ENCODE peak calls at places on chromosomes 4 and X, in ten cellular contexts. One of them, this sample, is unnamed. For H3K4me1, the result is how much of the 10 kb centered on the place peaks cover.

GRCh38 chr4:111283066-111283677 is 660.3 kb upstream of the PITX2 start:
- ATAC-seq in HCT116: peak
- ATAC-seq in A549: no peak
- ATAC-seq in heart left ventricle: no peak
- ATAC-seq in K562: no peak
- ATAC-seq in HepG2: peak
- ATAC-seq in body of pancreas: no peak
- ATAC-seq in right lobe of liver: peak
- ATAC-seq in upper lobe of left lung: no peak
- ATAC-seq in IMR-90: peak
- ATAC-seq in this sample: no peak

GRCh38 chr4:109801895-109802319 is at the start of gene CFI:
- ATAC-seq in HCT116: no peak
- ATAC-seq in A549: no peak
- ATAC-seq in heart left ventricle: no peak
- ATAC-seq in K562: no peak
- ATAC-seq in HepG2: peak
- ATAC-seq in body of pancreas: peak
- ATAC-seq in right lobe of liver: peak
- ATAC-seq in upper lobe of left lung: no peak
- ATAC-seq in IMR-90: no peak
- ATAC-seq in this sample: no peak

GRCh38 chr4:105145059-105145912 is 1.4 kb upstream of the TET2 start:
- ATAC-seq in HCT116: no peak
- ATAC-seq in A549: no peak
- ATAC-seq in heart left ventricle: no peak
- ATAC-seq in K562: no peak
- ATAC-seq in HepG2: no peak
- ATAC-seq in body of pancreas: no peak
- ATAC-seq in right lobe of liver: no peak
- ATAC-seq in upper lobe of left lung: no peak
- ATAC-seq in IMR-90: no peak
- ATAC-seq in this sample: peak

GRCh38 chrX:149522914-149523313 is 17.8 kb upstream of the IDS start:
- ATAC-seq in HCT116: no peak
- ATAC-seq in A549: peak
- ATAC-seq in heart left ventricle: no peak
- ATAC-seq in K562: no peak
- ATAC-seq in HepG2: peak
- ATAC-seq in body of pancreas: peak
- ATAC-seq in right lobe of liver: peak
- ATAC-seq in upper lobe of left lung: no peak
- ATAC-seq in IMR-90: no peak
- ATAC-seq in this sample: no peak

GRCh38 chr4:6627832-6628231 is 12.7 kb upstream of the MRFAP1 start:
- ATAC-seq in HCT116: no peak
- ATAC-seq in A549: no peak
- ATAC-seq in heart left ventricle: no peak
- ATAC-seq in K562: no peak
- ATAC-seq in HepG2: peak
- ATAC-seq in body of pancreas: no peak
- ATAC-seq in right lobe of liver: no peak
- ATAC-seq in upper lobe of left lung: no peak
- ATAC-seq in IMR-90: no peak
- ATAC-seq in this sample: no peak

GRCh38 chr4:55358668-55359067 is 12.6 kb downstream of the SRD5A3 start:
- ATAC-seq in HCT116: no peak
- ATAC-seq in A549: no peak
- ATAC-seq in heart left ventricle: no peak
- ATAC-seq in K562: peak
- ATAC-seq in HepG2: no peak
- ATAC-seq in body of pancreas: peak
- ATAC-seq in right lobe of liver: peak
- ATAC-seq in upper lobe of left lung: peak
- ATAC-seq in IMR-90: peak
- ATAC-seq in this sample: peak

GRCh38 chrX:124346064-124346876 is at the start of gene SH2D1A:
- ATAC-seq in HCT116: no peak
- ATAC-seq in A549: no peak
- ATAC-seq in heart left ventricle: no peak
- ATAC-seq in K562: peak
- ATAC-seq in HepG2: no peak
- ATAC-seq in body of pancreas: no peak
- ATAC-seq in right lobe of liver: peak
- ATAC-seq in upper lobe of left lung: no peak
- ATAC-seq in IMR-90: no peak
- ATAC-seq in this sample: peak

GRCh38 chr4:96955226-96955625 is 1115.3 kb downstream of the PDHA2 start:
- ATAC-seq in HCT116: no peak
- ATAC-seq in A549: no peak
- ATAC-seq in heart left ventricle: no peak
- ATAC-seq in K562: no peak
- ATAC-seq in HepG2: no peak
- ATAC-seq in body of pancreas: no peak
- ATAC-seq in right lobe of liver: no peak
- ATAC-seq in upper lobe of left lung: no peak
- ATAC-seq in IMR-90: no peak
- ATAC-seq in this sample: no peak

GRCh38 chr4:182885738-182886077 is 31.5 kb downstream of the DCTD start:
- ATAC-seq in HCT116: no peak
- ATAC-seq in A549: no peak
- ATAC-seq in heart left ventricle: no peak
- ATAC-seq in K562: no peak
- ATAC-seq in HepG2: no peak
- ATAC-seq in body of pancreas: no peak
- ATAC-seq in right lobe of liver: no peak
- ATAC-seq in upper lobe of left lung: no peak
- ATAC-seq in IMR-90: no peak
- ATAC-seq in this sample: no peak

GRCh38 chrX:139967300-139967699 is 2.0 kb upstream of the CXorf66 start:
- ATAC-seq in HCT116: no peak
- ATAC-seq in A549: no peak
- ATAC-seq in heart left ventricle: no peak
- ATAC-seq in K562: peak
- ATAC-seq in HepG2: peak
- ATAC-seq in body of pancreas: no peak
- ATAC-seq in right lobe of liver: peak
- ATAC-seq in upper lobe of left lung: no peak
- ATAC-seq in IMR-90: no peak
- ATAC-seq in this sample: no peak

GRCh38 chr4:185847352-185848078 is 35.5 kb upstream of the SORBS2 start:
- ATAC-seq in HCT116: peak
- ATAC-seq in A549: peak
- ATAC-seq in heart left ventricle: peak
- ATAC-seq in K562: no peak
- ATAC-seq in HepG2: peak
- ATAC-seq in body of pancreas: no peak
- ATAC-seq in right lobe of liver: no peak
- ATAC-seq in upper lobe of left lung: no peak
- ATAC-seq in IMR-90: peak
- ATAC-seq in this sample: peak

GRCh38 chr4:39931441-39931901 is 46.2 kb downstream of the PDS5A start:
- ATAC-seq in HCT116: no peak
- ATAC-seq in A549: peak
- ATAC-seq in heart left ventricle: peak
- ATAC-seq in K562: peak
- ATAC-seq in HepG2: peak
- ATAC-seq in body of pancreas: peak
- ATAC-seq in right lobe of liver: peak
- ATAC-seq in upper lobe of left lung: peak
- ATAC-seq in IMR-90: no peak
- ATAC-seq in this sample: no peak

GRCh38 chr4:2935762-2936743 is 27.2 kb downstream of the NOP14 start:
- ATAC-seq in HCT116: peak
- ATAC-seq in A549: peak
- ATAC-seq in heart left ventricle: no peak
- ATAC-seq in K562: peak
- ATAC-seq in HepG2: no peak
- ATAC-seq in body of pancreas: no peak
- ATAC-seq in right lobe of liver: no peak
- ATAC-seq in upper lobe of left lung: no peak
- ATAC-seq in IMR-90: no peak
- ATAC-seq in this sample: no peak

GRCh38 chr4:13701937-13702446 is 74.5 kb upstream of the BOD1L1 start:
- ATAC-seq in HCT116: no peak
- ATAC-seq in A549: peak
- ATAC-seq in heart left ventricle: no peak
- ATAC-seq in K562: no peak
- ATAC-seq in HepG2: peak
- ATAC-seq in body of pancreas: peak
- ATAC-seq in right lobe of liver: peak
- ATAC-seq in upper lobe of left lung: no peak
- ATAC-seq in IMR-90: peak
- ATAC-seq in this sample: no peak
- H3K27ac ChIP-seq in HCT116: no peak
- H3K27ac ChIP-seq in A549: peak
- H3K27ac ChIP-seq in heart left ventricle: no peak
- H3K27ac ChIP-seq in K562: no peak
- H3K27ac ChIP-seq in HepG2: no peak
- H3K27ac ChIP-seq in body of pancreas: peak
- H3K27ac ChIP-seq in right lobe of liver: peak
- H3K27ac ChIP-seq in upper lobe of left lung: no peak
- H3K27ac ChIP-seq in IMR-90: no peak
- H3K27ac ChIP-seq in this sample: no peak

DNA sequence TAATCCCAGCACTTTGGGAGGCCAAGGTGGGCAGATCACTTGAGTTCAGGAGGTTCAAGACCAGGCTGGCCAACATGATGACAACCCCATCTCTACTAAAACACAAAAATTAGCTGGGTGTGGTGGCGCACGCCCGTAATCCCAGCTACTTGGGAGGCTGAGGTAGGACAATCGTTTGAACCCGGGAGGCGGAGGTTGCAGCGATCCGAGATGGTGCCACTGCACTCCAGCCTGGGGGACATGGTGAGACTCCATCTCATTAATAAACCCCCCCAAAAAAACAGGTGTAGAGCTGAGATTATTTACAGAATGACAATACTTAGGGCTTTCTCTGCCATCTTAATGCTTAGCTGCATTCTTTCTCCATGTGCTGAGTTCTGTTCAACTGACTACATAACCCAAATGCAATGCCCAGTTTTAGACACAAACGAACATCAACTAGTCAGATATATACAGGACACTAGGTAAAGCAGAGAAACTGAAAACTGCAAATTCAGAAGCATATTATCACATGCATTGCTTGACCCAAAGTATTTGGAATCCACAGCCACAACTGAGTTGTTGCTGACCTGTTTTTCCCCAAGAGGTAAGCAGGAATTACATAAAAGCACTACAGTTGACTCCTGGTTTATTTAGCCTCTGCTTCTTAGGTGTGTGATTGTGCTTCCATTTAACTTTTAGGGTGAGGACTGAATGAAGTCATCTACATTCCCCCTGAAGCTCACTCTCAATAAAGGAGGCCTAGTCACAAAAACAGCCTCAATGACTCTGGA is 12.1 kb downstream of the RBMX start:
- ATAC-seq in HCT116: no peak
- ATAC-seq in A549: no peak
- ATAC-seq in heart left ventricle: no peak
- ATAC-seq in K562: peak
- ATAC-seq in HepG2: no peak
- ATAC-seq in body of pancreas: no peak
- ATAC-seq in right lobe of liver: no peak
- ATAC-seq in upper lobe of left lung: no peak
- ATAC-seq in IMR-90: no peak
- ATAC-seq in this sample: no peak
- TF ChIP-seq POLR2A in HCT116: no peak
- TF ChIP-seq POLR2A in A549: no peak
- TF ChIP-seq POLR2A in heart left ventricle: no peak
- TF ChIP-seq POLR2A in K562: peak
- TF ChIP-seq POLR2A in HepG2: no peak
- TF ChIP-seq POLR2A in body of pancreas: no peak
- TF ChIP-seq POLR2A in right lobe of liver: no peak
- TF ChIP-seq POLR2A in upper lobe of left lung: no peak
- TF ChIP-seq POLR2A in IMR-90: no peak
- TF ChIP-seq POLR2A in this sample: no peak

DNA sequence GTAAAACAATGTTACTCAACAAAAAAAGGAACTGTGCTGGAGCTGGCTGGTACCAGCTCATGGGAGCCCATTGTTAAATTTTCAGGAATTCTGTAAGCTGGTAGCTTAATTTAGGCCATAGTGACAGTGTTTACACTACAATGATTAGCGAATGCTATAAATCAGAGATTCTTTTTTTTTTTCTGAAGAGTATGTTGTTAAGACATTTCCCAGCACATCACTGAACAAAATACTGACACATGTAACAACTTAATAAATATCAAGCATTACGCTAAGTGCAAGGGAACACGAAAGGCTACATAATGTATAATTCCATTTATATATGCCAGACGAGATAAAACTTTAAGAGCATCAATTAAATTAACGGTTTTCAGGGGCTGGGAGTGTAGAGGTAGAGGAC is 4.4 kb downstream of the WDFY3 start:
- ATAC-seq in HCT116: no peak
- ATAC-seq in A549: no peak
- ATAC-seq in heart left ventricle: no peak
- ATAC-seq in K562: no peak
- ATAC-seq in HepG2: no peak
- ATAC-seq in body of pancreas: no peak
- ATAC-seq in right lobe of liver: no peak
- ATAC-seq in upper lobe of left lung: no peak
- ATAC-seq in IMR-90: no peak
- ATAC-seq in this sample: no peak
- H3K4me1 ChIP-seq in HCT116: under half
- H3K4me1 ChIP-seq in A549: under half
- H3K4me1 ChIP-seq in heart left ventricle: under half
- H3K4me1 ChIP-seq in K562: under half
- H3K4me1 ChIP-seq in HepG2: under half
- H3K4me1 ChIP-seq in body of pancreas: under half
- H3K4me1 ChIP-seq in right lobe of liver: under half
- H3K4me1 ChIP-seq in upper lobe of left lung: under half
- H3K4me1 ChIP-seq in IMR-90: under half
- H3K4me1 ChIP-seq in this sample: under half

GRCh38 chrX:72349190-72349589 is 43.5 kb upstream of the CITED1 start:
- ATAC-seq in HCT116: no peak
- ATAC-seq in A549: no peak
- ATAC-seq in heart left ventricle: no peak
- ATAC-seq in K562: no peak
- ATAC-seq in HepG2: no peak
- ATAC-seq in body of pancreas: no peak
- ATAC-seq in right lobe of liver: no peak
- ATAC-seq in upper lobe of left lung: no peak
- ATAC-seq in IMR-90: no peak
- ATAC-seq in this sample: no peak
- H3K27ac ChIP-seq in HCT116: no peak
- H3K27ac ChIP-seq in A549: no peak
- H3K27ac ChIP-seq in heart left ventricle: no peak
- H3K27ac ChIP-seq in K562: no peak
- H3K27ac ChIP-seq in HepG2: no peak
- H3K27ac ChIP-seq in body of pancreas: no peak
- H3K27ac ChIP-seq in right lobe of liver: no peak
- H3K27ac ChIP-seq in upper lobe of left lung: no peak
- H3K27ac ChIP-seq in IMR-90: no peak
- H3K27ac ChIP-seq in this sample: no peak

This sample was measured in gastroesophageal sphincter.